ENCODE peak calls at places on chromosomes 16 and 17, in seven cellular contexts. T is DMS79 treated with DMSO at 0.1 percent for 48 hours; M is body of pancreas; D is stimulated activated CD4-positive, alpha-beta T cell treated with anti-CD3 and anti-CD28 coated beads, Interleukin-2, amount 100 ng/mL, for 24 hours; O is type B pancreatic cell; C is SW 1271; S is substantia nigra. P is an unnamed sample.
A peak's percentile ranks its signal among the peaks of the same experiment; 100 is the strongest.

GRCh38 chr16:23434380-23434779 is 18.6 kb downstream of the COG7 start:
- DNase-seq in C (peak; percentile 63), M (peak; percentile 25), O (no peak), D (no peak), S (peak; percentile 6), T (peak; percentile 57), P (no peak)

GRCh38 chr16:52545544-52546262 is 1.2 kb downstream of the TOX3 start:
- DNase-seq in O (no peak), S (no peak), D (no peak), C (no peak), M (no peak), T (no peak), P (peak; percentile 7)

GRCh38 chr17:6714315-6714874 is 1.2 kb upstream of the SLC13A5 start:
- DNase-seq in M (no peak), D (no peak), O (no peak), C (no peak), T (no peak), S (no peak), P (no peak)

GRCh38 chr17:15169676-15170075 is 95.5 kb downstream of the PMP22 start:
- DNase-seq in T (no peak), D (no peak), O (no peak), S (no peak), C (no peak), M (no peak), P (no peak)

GRCh38 chr17:19003966-19004600 is 481 bp downstream of the FAM83G start:
- DNase-seq in D (peak; percentile 64), M (peak; percentile 48), O (no peak), T (peak; percentile 5), S (no peak), C (peak; percentile 68), P (no peak)

GRCh38 chr16:84228321-84228838 is 11.4 kb downstream of the KCNG4 start:
- DNase-seq in O (no peak), T (peak; percentile 20), S (peak; percentile 70), M (peak; percentile 20), C (peak; percentile 82), D (no peak), P (peak; percentile 77)

GRCh38 chr17:65405563-65405962 is 155.9 kb downstream of the AXIN2 start:
- DNase-seq in T (no peak), D (no peak), C (no peak), M (no peak), S (no peak), O (no peak), P (no peak)

GRCh38 chr17:8534498-8535188 is 95.9 kb downstream of the MYH10 start:
- DNase-seq in S (no peak), T (no peak), C (no peak), O (no peak), D (no peak), M (no peak), P (no peak)

GRCh38 chr16:28304214-28304613 is 11.9 kb downstream of the SBK1 start:
- DNase-seq in M (no peak), C (no peak), S (no peak), O (no peak), D (peak; percentile 18), T (no peak), P (peak; percentile 39)

GRCh38 chr16:11446566-11447119 is 101.4 kb downstream of the RMI2 start:
- DNase-seq in S (no peak), T (no peak), M (no peak), C (no peak), D (no peak), O (no peak), P (no peak)

GRCh38 chr16:47644166-47644565 is 183.0 kb downstream of the PHKB start:
- DNase-seq in C (peak; percentile 35), O (no peak), S (no peak), T (no peak), M (no peak), D (no peak), P (peak; percentile 36)

GRCh38 chr17:1714980-1715802 is 5.0 kb upstream of the TLCD2 start:
- DNase-seq in M (peak; percentile 86), C (peak; percentile 84), T (no peak), S (peak; percentile 74), D (peak; percentile 51), O (no peak), P (peak; percentile 92)

GRCh38 chr17:59373879-59374495 is 42.5 kb downstream of the YPEL2 start:
- DNase-seq in D (no peak), T (no peak), S (no peak), C (no peak), M (no peak), O (no peak), P (peak; percentile 37)

GRCh38 chr17:9241371-9241712 is 220.0 kb downstream of the NTN1 start:
- DNase-seq in C (no peak), D (no peak), M (no peak), O (no peak), S (peak; percentile 79), T (no peak), P (peak; percentile 65)

GRCh38 chr16:77170805-77171204 is 20.2 kb upstream of the MON1B start:
- DNase-seq in C (no peak), D (no peak), S (no peak), T (no peak), O (no peak), M (no peak), P (no peak)

GRCh38 chr17:65166785-65167184 is 29.6 kb downstream of the RGS9 start:
- DNase-seq in C (no peak), D (no peak), O (no peak), S (no peak), T (no peak), M (no peak), P (no peak)

GRCh38 chr16:84922351-84923135 is 88.8 kb downstream of the ZDHHC7 start:
- DNase-seq in D (no peak), S (peak; percentile 56), T (no peak), C (no peak), M (peak; percentile 30), O (no peak), P (peak; percentile 88)

GRCh38 chr16:23518435-23518891 is 8.2 kb upstream of the GGA2 start:
- DNase-seq in S (no peak), D (no peak), M (no peak), C (no peak), O (no peak), T (no peak), P (no peak)

GRCh38 chr17:38729886-38730525 is at the start of gene CISD3:
- DNase-seq in O (peak; percentile 87), M (peak; percentile 88), D (peak; percentile 90), C (peak; percentile 76), T (peak; percentile 52), S (peak; percentile 82), P (peak; percentile 84)

GRCh38 chr17:78986048-78986648 is 6.4 kb upstream of the LGALS3BP start:
- DNase-seq in S (no peak), O (no peak), C (peak; percentile 47), D (no peak), M (peak; percentile 54), T (no peak), P (peak; percentile 35)

GRCh38 chr16:23131036-23131435 is 18.2 kb downstream of the USP31 start:
- DNase-seq in D (no peak), C (no peak), O (no peak), T (peak; percentile 6), M (no peak), S (no peak), P (no peak)

GRCh38 chr16:68892214-68892613 is 48.9 kb downstream of the TANGO6 start:
- DNase-seq in C (no peak), S (no peak), M (no peak), T (no peak), O (no peak), D (no peak), P (no peak)

GRCh38 chr17:45942284-45942683 is 47.9 kb downstream of the MAPT start:
- DNase-seq in C (no peak), O (no peak), M (peak; percentile 15), T (no peak), D (no peak), S (peak; percentile 99), P (peak; percentile 81)

GRCh38 chr17:3754458-3755334 is 31.0 kb downstream of the HASPIN start:
- DNase-seq in O (peak; percentile 90), S (no peak), D (peak; percentile 67), T (peak; percentile 98), C (no peak), M (peak; percentile 100), P (no peak)

GRCh38 chr16:56013962-56014552 is 138.9 kb upstream of the CES5A start:
- DNase-seq in T (no peak), C (no peak), M (peak; percentile 13), D (peak; percentile 55), O (peak; percentile 76), S (no peak), P (peak; percentile 54)